ENCODE peak calls at places on chromosomes 2 and 18, in four cellular contexts. J is K562, E is Peyer's patch, N is endothelial cell. T is an unnamed sample.

GRCh38 chr18:27604583-27604982 is 419.5 kb upstream of the CHST9 start:
- DNase-seq in J (no peak), E (no peak), N (no peak), T (no peak)

GRCh38 chr2:216909541-216910175 is 49.8 kb upstream of the TNP1 start:
- DNase-seq in J (no peak), E (no peak), N (no peak), T (no peak)

GRCh38 chr2:217951521-217952247 is 51.1 kb downstream of the TNS1 start:
- DNase-seq in J (no peak), E (no peak), N (no peak), T (no peak)

GRCh38 chr18:57961876-57962505 is 82.0 kb upstream of the NEDD4L start:
- DNase-seq in J (no peak), E (no peak), N (no peak), T (no peak)

GRCh38 chr2:101563849-101564248 is 88.9 kb upstream of the RFX8 start:
- DNase-seq in J (no peak), E (no peak), N (no peak), T (no peak)

GRCh38 chr18:11042247-11042646 is 107.1 kb downstream of the PIEZO2 start:
- DNase-seq in J (no peak), E (no peak), N (no peak), T (no peak)

GRCh38 chr2:18432999-18433398 is 127.5 kb downstream of the RDH14 start:
- DNase-seq in J (no peak), E (no peak), N (no peak), T (no peak)

GRCh38 chr18:36593641-36594040 is 235.2 kb downstream of the TPGS2 start:
- DNase-seq in J (no peak), E (no peak), N (no peak), T (no peak)

GRCh38 chr2:159155315-159155714 is 131.2 kb downstream of the WDSUB1 start:
- DNase-seq in J (no peak), E (no peak), N (no peak), T (no peak)

GRCh38 chr2:23426284-23426905 is 41.4 kb downstream of the KLHL29 start:
- DNase-seq in J (no peak), E (no peak), N (no peak), T (no peak)

GRCh38 chr18:50143295-50143694 is 51.7 kb downstream of the MYO5B start:
- DNase-seq in J (no peak), E (no peak), N (no peak), T (no peak)

GRCh38 chr2:65309699-65310098 is 82.1 kb downstream of the ACTR2 start:
- DNase-seq in J (no peak), E (no peak), N (no peak), T (no peak)

GRCh38 chr2:138922973-138923563 is 142.9 kb upstream of the NXPH2 start:
- DNase-seq in J (no peak), E (no peak), N (no peak), T (no peak)

GRCh38 chr18:9022397-9023170 is 79.9 kb upstream of the NDUFV2 start:
- DNase-seq in J (no peak), E (no peak), N (no peak), T (no peak)

GRCh38 chr2:110768591-110768990 is 36.2 kb downstream of the ACOXL start:
- DNase-seq in J (no peak), E (no peak), N (no peak), T (no peak)

GRCh38 chr2:101063753-101064502 is 61.8 kb downstream of the RPL31 start:
- DNase-seq in J (no peak), E (no peak), N (no peak), T (no peak)

GRCh38 chr2:186718895-186719294 is 25.0 kb downstream of the FAM171B start:
- DNase-seq in J (no peak), E (no peak), N (no peak), T (no peak)

GRCh38 chr2:216349366-216349765 is 22.9 kb downstream of the MARCHF4 start:
- DNase-seq in J (no peak), E (no peak), N (no peak), T (no peak)

GRCh38 chr2:109558076-109558882 is 55.5 kb downstream of the SEPTIN10 start:
- DNase-seq in J (no peak), E (no peak), N (no peak), T (no peak)

GRCh38 chr2:102506743-102507142 is 33.7 kb downstream of the SLC9A4 start:
- DNase-seq in J (no peak), E (no peak), N (no peak), T (no peak)

GRCh38 chr2:182824759-182825143 is 41.7 kb downstream of the FRZB start:
- DNase-seq in J (no peak), E (no peak), N (no peak), T (no peak)

GRCh38 chr2:160486341-160486740 is 7.3 kb downstream of the RBMS1 start:
- DNase-seq in J (no peak), E (no peak), N (no peak), T (no peak)

GRCh38 chr2:170475878-170476277 is 239.3 kb upstream of the SP5 start:
- DNase-seq in J (no peak), E (no peak), N (no peak), T (no peak)

GRCh38 chr2:205947621-205948495 is 138.1 kb downstream of the INO80D start:
- DNase-seq in J (peak; percentile 55), E (peak; percentile 24), N (peak; percentile 78), T (peak; percentile 58)

GRCh38 chr2:61853086-61853847 is 593 bp downstream of the FAM161A start:
- DNase-seq in J (peak; percentile 51), E (peak; percentile 65), N (no peak), T (no peak)

GRCh38 chr2:205273627-205274026 is 408.7 kb upstream of the NRP2 start:
- DNase-seq in J (no peak), E (no peak), N (no peak), T (no peak)

GRCh38 chr2:11775384-11775783 is 29.0 kb downstream of the LPIN1 start:
- DNase-seq in J (no peak), E (no peak), N (no peak), T (no peak)

GRCh38 chr2:15554525-15555218 is 6.5 kb downstream of the NBAS start:
- DNase-seq in J (no peak), E (no peak), N (no peak), T (no peak)

GRCh38 chr18:48794251-48794970 is 156.4 kb downstream of the SMAD7 start:
- DNase-seq in J (no peak), E (no peak), N (no peak), T (no peak)
- TF ChIP-seq CTCF in J (no peak), E (no peak), N (no peak), T (no peak)

GRCh38 chr18:48949606-48950535 is 894 bp downstream of the SMAD7 start:
- DNase-seq in J (peak; percentile 27), E (no peak), N (peak; percentile 55), T (no peak)

GRCh38 chr18:48953096-48953706 is 2.4 kb upstream of the SMAD7 start:
- DNase-seq in J (no peak), E (no peak), N (no peak), T (no peak)

GRCh38 chr18:48952287-48953095 is 1.7 kb upstream of the SMAD7 start:
- DNase-seq in J (peak; percentile 53), E (peak; percentile 68), N (peak; percentile 67), T (no peak)

GRCh38 chr18:48950536-48951447 is at the start of gene SMAD7:
- DNase-seq in J (peak; percentile 23), E (no peak), N (no peak), T (no peak)

GRCh38 chr18:48951448-48952286 is 902 bp upstream of the SMAD7 start:
- DNase-seq in J (peak; percentile 79), E (peak; percentile 85), N (peak; percentile 70), T (peak; percentile 81)
- TF ChIP-seq CTCF in J (peak; percentile 39), E (no peak), N (peak; percentile 16), T (no peak)

GRCh38 chr2:95329891-95330822 is 33.0 kb downstream of the KCNIP3 start:
- DNase-seq in J (no peak), E (no peak), N (no peak), T (no peak)
- TF ChIP-seq CTCF in J (peak; percentile 6), E (no peak), N (no peak), T (no peak)

DNA sequence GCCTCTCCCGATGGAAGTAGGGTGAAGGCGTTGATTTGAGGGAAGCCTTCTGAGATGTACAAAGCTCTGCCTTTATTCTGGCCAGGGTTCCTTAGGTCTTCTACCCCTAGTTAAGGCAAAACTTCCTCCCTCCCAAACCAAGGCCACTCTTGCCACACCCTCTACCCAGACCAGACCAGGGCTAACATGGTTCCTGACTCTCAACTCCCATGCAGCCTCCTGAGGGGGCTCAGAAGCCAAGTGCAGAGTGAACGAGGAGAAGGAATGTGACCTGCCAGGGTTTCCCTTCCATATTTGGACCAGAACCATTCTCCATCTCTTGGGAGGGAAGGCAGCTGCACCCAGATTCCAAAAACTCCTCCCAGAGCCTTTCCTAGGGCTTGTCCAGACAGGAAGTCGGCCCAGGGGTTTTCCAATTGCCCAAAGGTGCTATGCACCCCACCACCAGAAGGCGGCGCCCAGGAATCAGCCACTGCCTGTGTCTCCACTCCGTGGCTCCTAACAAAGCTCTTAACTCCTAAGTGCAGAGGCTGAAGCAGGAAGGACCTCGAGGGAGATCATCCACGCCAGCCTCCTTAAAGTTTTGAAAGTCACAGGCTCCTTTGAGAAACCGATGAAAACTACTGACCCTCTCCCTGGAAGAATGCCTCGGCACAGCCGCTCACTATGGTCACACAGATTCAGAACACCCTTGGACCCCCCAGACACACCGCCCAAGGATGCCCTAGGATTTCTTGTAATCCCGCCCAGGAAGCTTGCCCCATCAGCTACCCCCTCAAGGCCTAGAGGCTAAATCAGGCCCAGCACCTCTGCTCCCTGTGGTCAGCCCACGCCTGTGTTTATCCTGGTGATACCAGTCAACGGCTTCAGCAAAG is 157.8 kb downstream of the SMAD2 start:
- DNase-seq in J (peak; percentile 48), E (peak; percentile 27), N (peak; percentile 84), T (no peak)
- TF ChIP-seq CTCF in J (peak; percentile 80), E (peak; percentile 73), N (peak; percentile 93), T (peak; percentile 92)

T was measured in D721Med.